ENCODE peak calls at places on chromosomes 4 and X, in six cellular contexts. One of them, this sample, is unnamed.

GRCh38 chr4:56681158-56681848 is at the start of gene HOPX:
- DNase-seq in coronary artery: no peak
- DNase-seq in ovary: peak; percentile 39
- DNase-seq in cardiac fibroblast: peak; percentile 30
- DNase-seq in PC-3: peak; percentile 86
- DNase-seq in fibroblast of villous mesenchyme: peak; percentile 62
- DNase-seq in this sample: no peak

GRCh38 chr4:24856586-24856985 is 56.3 kb downstream of the CCDC149 start:
- DNase-seq in fibroblast of villous mesenchyme: peak; percentile 29
- DNase-seq in ovary: no peak
- DNase-seq in PC-3: no peak
- DNase-seq in cardiac fibroblast: peak; percentile 55
- DNase-seq in coronary artery: peak; percentile 83
- DNase-seq in this sample: peak; percentile 40

GRCh38 chr4:108181704-108182103 is 13.0 kb upstream of the LEF1 start:
- DNase-seq in fibroblast of villous mesenchyme: no peak
- DNase-seq in PC-3: no peak
- DNase-seq in ovary: no peak
- DNase-seq in coronary artery: no peak
- DNase-seq in cardiac fibroblast: no peak
- DNase-seq in this sample: no peak

GRCh38 chr4:57193164-57193810 is 83.1 kb upstream of the IGFBP7 start:
- DNase-seq in ovary: no peak
- DNase-seq in coronary artery: no peak
- DNase-seq in fibroblast of villous mesenchyme: no peak
- DNase-seq in PC-3: no peak
- DNase-seq in cardiac fibroblast: no peak
- DNase-seq in this sample: no peak

GRCh38 chr4:84691170-84691691 is 108.3 kb downstream of the CDS1 start:
- DNase-seq in coronary artery: no peak
- DNase-seq in cardiac fibroblast: peak; percentile 96
- DNase-seq in PC-3: peak; percentile 93
- DNase-seq in ovary: no peak
- DNase-seq in fibroblast of villous mesenchyme: peak; percentile 94
- DNase-seq in this sample: peak; percentile 94

GRCh38 chr4:24664956-24665355 is 80.6 kb upstream of the DHX15 start:
- DNase-seq in PC-3: no peak
- DNase-seq in cardiac fibroblast: peak; percentile 37
- DNase-seq in fibroblast of villous mesenchyme: peak; percentile 62
- DNase-seq in ovary: no peak
- DNase-seq in coronary artery: no peak
- DNase-seq in this sample: peak; percentile 2

GRCh38 chrX:34300871-34301270 is 168.8 kb upstream of the FAM47A start:
- DNase-seq in coronary artery: no peak
- DNase-seq in ovary: no peak
- DNase-seq in cardiac fibroblast: peak; percentile 71
- DNase-seq in fibroblast of villous mesenchyme: peak; percentile 39
- DNase-seq in PC-3: peak; percentile 52
- DNase-seq in this sample: peak; percentile 29

GRCh38 chr4:124910327-124910726 is 197.8 kb upstream of the ANKRD50 start:
- DNase-seq in coronary artery: no peak
- DNase-seq in PC-3: no peak
- DNase-seq in fibroblast of villous mesenchyme: no peak
- DNase-seq in ovary: no peak
- DNase-seq in cardiac fibroblast: no peak
- DNase-seq in this sample: no peak

GRCh38 chr4:152696764-152697250 is 17.0 kb upstream of the TMEM154 start:
- DNase-seq in fibroblast of villous mesenchyme: no peak
- DNase-seq in ovary: no peak
- DNase-seq in PC-3: peak; percentile 82
- DNase-seq in cardiac fibroblast: peak; percentile 76
- DNase-seq in coronary artery: no peak
- DNase-seq in this sample: no peak

GRCh38 chrX:47936224-47936939 is 67.4 kb downstream of the ZNF182 start:
- DNase-seq in PC-3: no peak
- DNase-seq in ovary: no peak
- DNase-seq in fibroblast of villous mesenchyme: no peak
- DNase-seq in coronary artery: no peak
- DNase-seq in cardiac fibroblast: no peak
- DNase-seq in this sample: no peak

GRCh38 chrX:68511255-68511654 is 12.4 kb downstream of the YIPF6 start:
- DNase-seq in fibroblast of villous mesenchyme: peak; percentile 49
- DNase-seq in coronary artery: no peak
- DNase-seq in ovary: no peak
- DNase-seq in cardiac fibroblast: peak; percentile 59
- DNase-seq in PC-3: peak; percentile 70
- DNase-seq in this sample: no peak

GRCh38 chr4:41061482-41062185 is 152.7 kb downstream of the APBB2 start:
- DNase-seq in PC-3: no peak
- DNase-seq in fibroblast of villous mesenchyme: peak; percentile 45
- DNase-seq in coronary artery: no peak
- DNase-seq in cardiac fibroblast: peak; percentile 45
- DNase-seq in ovary: no peak
- DNase-seq in this sample: peak; percentile 40
- TF ChIP-seq CTCF in PC-3: no peak
- TF ChIP-seq CTCF in fibroblast of villous mesenchyme: peak; percentile 24
- TF ChIP-seq CTCF in coronary artery: no peak
- TF ChIP-seq CTCF in cardiac fibroblast: no peak
- TF ChIP-seq CTCF in ovary: no peak
- TF ChIP-seq CTCF in this sample: no peak

GRCh38 chr4:158912390-158913175 is 143.8 kb downstream of the FNIP2 start:
- DNase-seq in fibroblast of villous mesenchyme: peak; percentile 19
- DNase-seq in ovary: no peak
- DNase-seq in PC-3: no peak
- DNase-seq in coronary artery: no peak
- DNase-seq in cardiac fibroblast: no peak
- DNase-seq in this sample: no peak

GRCh38 chr4:158914178-158914577 is 145.4 kb downstream of the FNIP2 start:
- DNase-seq in PC-3: peak; percentile 79
- DNase-seq in coronary artery: no peak
- DNase-seq in fibroblast of villous mesenchyme: peak; percentile 54
- DNase-seq in cardiac fibroblast: peak; percentile 84
- DNase-seq in ovary: no peak
- DNase-seq in this sample: peak; percentile 90

GRCh38 chr4:158915683-158916241 is 146.9 kb downstream of the FNIP2 start:
- DNase-seq in PC-3: no peak
- DNase-seq in coronary artery: no peak
- DNase-seq in ovary: no peak
- DNase-seq in fibroblast of villous mesenchyme: no peak
- DNase-seq in cardiac fibroblast: peak; percentile 29
- DNase-seq in this sample: no peak

DNA sequence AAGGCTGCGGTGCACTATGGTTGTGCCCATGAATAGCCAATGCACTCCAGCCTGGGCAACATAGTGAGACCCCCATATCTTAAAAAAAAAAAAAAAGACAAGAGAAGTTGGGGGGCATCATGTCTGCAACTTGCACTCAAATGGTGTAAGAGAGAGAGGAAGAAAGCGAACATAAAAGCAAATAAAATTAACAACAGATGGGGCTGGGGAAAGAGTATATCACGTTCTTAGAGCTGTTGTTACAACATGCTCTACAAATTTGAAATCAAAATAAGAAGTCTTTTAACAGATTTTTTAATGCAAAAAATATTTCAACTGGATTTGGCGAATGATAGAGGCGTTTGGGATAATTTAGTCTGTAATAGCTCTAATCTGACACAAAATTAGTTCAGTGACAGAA is 144.9 kb downstream of the FNIP2 start:
- DNase-seq in fibroblast of villous mesenchyme: peak; percentile 33
- DNase-seq in coronary artery: no peak
- DNase-seq in cardiac fibroblast: no peak
- DNase-seq in ovary: no peak
- DNase-seq in PC-3: no peak
- DNase-seq in this sample: no peak
- TF ChIP-seq CTCF in fibroblast of villous mesenchyme: no peak
- TF ChIP-seq CTCF in coronary artery: no peak
- TF ChIP-seq CTCF in cardiac fibroblast: no peak
- TF ChIP-seq CTCF in ovary: no peak
- TF ChIP-seq CTCF in PC-3: no peak
- TF ChIP-seq CTCF in this sample: no peak

GRCh38 chr4:1901127-1901526 is 29.9 kb downstream of the NSD2 start:
- DNase-seq in PC-3: no peak
- DNase-seq in ovary: no peak
- DNase-seq in coronary artery: no peak
- DNase-seq in fibroblast of villous mesenchyme: no peak
- DNase-seq in cardiac fibroblast: no peak
- DNase-seq in this sample: no peak
- TF ChIP-seq CTCF in PC-3: no peak
- TF ChIP-seq CTCF in ovary: no peak
- TF ChIP-seq CTCF in coronary artery: no peak
- TF ChIP-seq CTCF in fibroblast of villous mesenchyme: no peak
- TF ChIP-seq CTCF in cardiac fibroblast: no peak
- TF ChIP-seq CTCF in this sample: no peak

GRCh38 chr4:79535516-79535915 is 127.5 kb upstream of the GK2 start:
- DNase-seq in fibroblast of villous mesenchyme: no peak
- DNase-seq in cardiac fibroblast: no peak
- DNase-seq in ovary: no peak
- DNase-seq in PC-3: no peak
- DNase-seq in coronary artery: no peak
- DNase-seq in this sample: no peak
- TF ChIP-seq CTCF in fibroblast of villous mesenchyme: no peak
- TF ChIP-seq CTCF in cardiac fibroblast: no peak
- TF ChIP-seq CTCF in ovary: no peak
- TF ChIP-seq CTCF in PC-3: no peak
- TF ChIP-seq CTCF in coronary artery: no peak
- TF ChIP-seq CTCF in this sample: no peak

DNA sequence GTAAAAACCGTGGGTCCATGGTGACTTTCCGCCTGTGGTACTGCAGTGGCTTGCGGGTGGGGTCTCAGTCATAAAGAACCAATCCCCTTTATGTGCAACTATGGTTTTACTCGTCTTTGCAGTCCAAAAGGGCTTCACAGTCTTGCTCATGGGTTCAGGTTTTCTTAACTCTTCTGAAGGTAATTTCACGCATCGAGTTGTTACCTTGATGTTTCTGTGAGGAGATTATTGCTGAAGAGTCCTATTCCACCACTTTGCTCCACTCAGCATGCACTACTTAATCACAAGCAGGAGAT is 41.5 kb downstream of the F8 start:
- DNase-seq in PC-3: no peak
- DNase-seq in cardiac fibroblast: no peak
- DNase-seq in fibroblast of villous mesenchyme: no peak
- DNase-seq in ovary: no peak
- DNase-seq in coronary artery: no peak
- DNase-seq in this sample: no peak
- TF ChIP-seq CTCF in PC-3: no peak
- TF ChIP-seq CTCF in cardiac fibroblast: no peak
- TF ChIP-seq CTCF in fibroblast of villous mesenchyme: no peak
- TF ChIP-seq CTCF in ovary: no peak
- TF ChIP-seq CTCF in coronary artery: no peak
- TF ChIP-seq CTCF in this sample: peak; percentile 16

DNA sequence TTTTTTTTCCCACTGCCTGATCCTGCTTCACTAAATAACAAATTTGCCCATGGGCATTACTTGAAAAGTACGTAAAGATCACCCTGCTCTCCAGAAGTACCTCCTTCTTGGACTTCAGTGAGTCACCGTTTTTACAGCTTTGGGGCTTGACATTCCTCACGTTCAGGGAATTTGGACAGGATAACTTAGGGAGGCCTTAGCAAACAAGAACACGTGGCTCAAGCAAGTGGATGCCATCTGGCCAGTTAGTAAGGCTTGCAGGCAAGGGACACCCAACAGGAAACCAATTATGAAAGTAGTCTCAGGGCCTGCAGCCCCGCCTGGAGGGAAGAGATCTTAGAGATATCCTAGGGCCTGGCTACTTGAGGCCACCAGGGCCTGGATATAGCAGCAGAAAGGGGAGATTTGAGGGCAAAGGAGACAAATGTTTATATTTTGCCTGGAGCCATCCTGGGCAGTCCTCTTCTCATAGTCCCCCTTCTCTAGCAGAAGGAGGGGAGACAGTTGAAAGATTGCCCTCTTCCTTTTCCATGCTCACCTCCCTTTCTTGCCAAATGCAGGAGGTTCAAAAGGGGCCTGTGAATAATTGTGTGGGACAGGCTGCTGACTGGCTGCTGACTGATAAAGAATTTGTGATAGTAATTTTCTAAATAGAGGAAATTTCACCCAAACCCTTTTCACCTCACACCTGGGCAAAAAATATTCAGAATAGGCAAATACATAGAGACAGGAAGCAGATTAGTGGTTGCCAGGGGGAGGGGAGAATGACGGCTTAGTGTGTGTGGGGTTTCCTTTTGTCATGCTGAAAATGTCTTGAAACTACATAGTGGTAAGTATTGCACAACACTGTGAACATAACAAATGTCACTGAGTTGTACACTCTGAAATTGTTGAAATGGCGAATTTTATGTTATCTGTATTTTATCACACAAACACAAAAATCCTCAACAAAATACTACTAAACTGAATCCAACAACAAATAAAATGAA is 60.4 kb upstream of the PLAC1 start:
- DNase-seq in coronary artery: no peak
- DNase-seq in PC-3: peak; percentile 96
- DNase-seq in ovary: no peak
- DNase-seq in fibroblast of villous mesenchyme: peak; percentile 98
- DNase-seq in cardiac fibroblast: peak; percentile 91
- DNase-seq in this sample: peak; percentile 98
- TF ChIP-seq CTCF in coronary artery: no peak
- TF ChIP-seq CTCF in PC-3: peak; percentile 36
- TF ChIP-seq CTCF in ovary: no peak
- TF ChIP-seq CTCF in fibroblast of villous mesenchyme: peak; percentile 27
- TF ChIP-seq CTCF in cardiac fibroblast: no peak
- TF ChIP-seq CTCF in this sample: peak; percentile 45

GRCh38 chr4:65839288-65839919 is 169.1 kb upstream of the EPHA5 start:
- DNase-seq in cardiac fibroblast: no peak
- DNase-seq in fibroblast of villous mesenchyme: no peak
- DNase-seq in PC-3: no peak
- DNase-seq in coronary artery: no peak
- DNase-seq in ovary: no peak
- DNase-seq in this sample: no peak
- TF ChIP-seq CTCF in cardiac fibroblast: no peak
- TF ChIP-seq CTCF in fibroblast of villous mesenchyme: no peak
- TF ChIP-seq CTCF in PC-3: no peak
- TF ChIP-seq CTCF in coronary artery: no peak
- TF ChIP-seq CTCF in ovary: no peak
- TF ChIP-seq CTCF in this sample: no peak

GRCh38 chr4:141375855-141376254 is 155.2 kb downstream of the ZNF330 start:
- DNase-seq in ovary: no peak
- DNase-seq in coronary artery: no peak
- DNase-seq in PC-3: peak; percentile 95
- DNase-seq in fibroblast of villous mesenchyme: peak; percentile 74
- DNase-seq in cardiac fibroblast: peak; percentile 90
- DNase-seq in this sample: peak; percentile 92
- TF ChIP-seq CTCF in ovary: no peak
- TF ChIP-seq CTCF in coronary artery: no peak
- TF ChIP-seq CTCF in PC-3: peak; percentile 93
- TF ChIP-seq CTCF in fibroblast of villous mesenchyme: peak; percentile 58
- TF ChIP-seq CTCF in cardiac fibroblast: peak; percentile 88
- TF ChIP-seq CTCF in this sample: peak; percentile 81